ENCODE peak calls at places on chromosome 13, in six cellular contexts. U is heart left ventricle, P is neural progenitor cell, A is MG63, E is ovary, Z is mesendoderm. C is an unnamed sample.

GRCh38 chr13:24648271-24648670 is 31.9 kb upstream of the ATP12A start:
- DNase-seq in U (no peak), P (no peak), A (no peak), E (no peak), Z (no peak), C (no peak)

GRCh38 chr13:101144808-101145419 is 271.4 kb downstream of the NALCN start:
- DNase-seq in U (no peak), P (peak; percentile 72), A (no peak), E (no peak), Z (peak; percentile 48), C (no peak)

GRCh38 chr13:76764429-76764828 is 121.8 kb downstream of the KCTD12 start:
- DNase-seq in U (peak; percentile 84), P (no peak), A (peak; percentile 46), E (no peak), Z (peak; percentile 18), C (peak; percentile 75)

GRCh38 chr13:47474845-47475244 is 526.2 kb downstream of the SUCLA2 start:
- DNase-seq in U (no peak), P (no peak), A (no peak), E (no peak), Z (no peak), C (no peak)

GRCh38 chr13:102400619-102401125 is 1.2 kb downstream of the FGF14 start:
- DNase-seq in U (peak; percentile 18), P (peak; percentile 47), A (no peak), E (no peak), Z (peak; percentile 37), C (peak; percentile 56)

GRCh38 chr13:45331981-45332830 is 8.8 kb downstream of the TPT1 start:
- DNase-seq in U (no peak), P (no peak), A (peak; percentile 85), E (no peak), Z (no peak), C (no peak)

GRCh38 chr13:99590519-99591011 is 89.3 kb downstream of the TM9SF2 start:
- DNase-seq in U (no peak), P (no peak), A (peak; percentile 26), E (no peak), Z (no peak), C (no peak)

GRCh38 chr13:24149306-24150032 is 11.1 kb upstream of the SPATA13 start:
- DNase-seq in U (no peak), P (no peak), A (peak; percentile 32), E (no peak), Z (no peak), C (no peak)

GRCh38 chr13:36353001-36353400 is 6.8 kb upstream of the SPART start:
- DNase-seq in U (no peak), P (no peak), A (no peak), E (no peak), Z (no peak), C (no peak)

GRCh38 chr13:95485518-95486144 is 66.9 kb upstream of the CLDN10 start:
- DNase-seq in U (no peak), P (no peak), A (no peak), E (no peak), Z (no peak), C (no peak)

GRCh38 chr13:101751488-101751887 is 299.0 kb downstream of the ITGBL1 start:
- DNase-seq in U (no peak), P (no peak), A (no peak), E (no peak), Z (peak; percentile 78), C (no peak)

GRCh38 chr13:44243198-44243852 is 130.3 kb upstream of the SERP2 start:
- DNase-seq in U (peak; percentile 52), P (peak; percentile 59), A (no peak), E (no peak), Z (peak; percentile 92), C (peak; percentile 67)

GRCh38 chr13:112172017-112172416 is 105.1 kb downstream of the SOX1 start:
- DNase-seq in U (no peak), P (no peak), A (no peak), E (no peak), Z (no peak), C (no peak)

DNA sequence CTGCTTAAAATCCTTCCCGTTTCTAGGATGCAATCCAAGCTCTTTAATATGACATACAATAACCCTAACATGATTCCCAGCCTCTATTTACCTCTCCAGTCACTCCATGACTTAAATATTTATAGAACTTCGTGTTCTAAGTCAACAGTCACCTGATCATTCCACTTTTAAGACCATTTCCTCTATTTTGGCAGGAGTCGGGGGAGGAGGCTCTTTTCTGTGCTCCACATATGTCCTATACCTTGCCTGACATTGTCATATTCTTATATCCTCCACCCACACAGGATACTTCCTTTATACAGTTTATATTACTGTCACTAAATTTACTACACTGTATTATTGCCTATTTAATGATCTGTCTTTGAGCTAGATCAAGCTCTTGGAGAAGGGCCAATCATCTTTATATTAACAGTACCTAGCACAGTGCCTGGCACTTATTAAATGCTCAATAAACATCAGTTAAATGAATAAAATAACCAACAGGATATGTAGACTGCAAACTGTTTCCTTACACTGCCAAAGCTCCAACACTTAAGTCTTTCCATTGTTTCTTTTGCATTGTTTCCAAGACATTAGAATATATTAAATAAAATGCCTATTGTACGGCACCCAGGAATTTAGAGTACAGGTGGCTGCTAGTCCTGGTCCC is 2.7 kb downstream of the ARGLU1 start:
- DNase-seq in U (no peak), P (peak; percentile 28), A (no peak), E (no peak), Z (no peak), C (no peak)
- H3K4me3 ChIP-seq in U (peak overlapping the region; percentile 98), P (peak overlapping the region; percentile 79), A (peak overlapping the region; percentile 4), E (peak overlapping the region; percentile 85), Z (no peak overlapping the region), C (peak overlapping the region; percentile 82)

GRCh38 chr13:21641629-21642028 is 29.2 kb upstream of the FGF9 start:
- DNase-seq in U (no peak), P (no peak), A (no peak), E (no peak), Z (no peak), C (no peak)
- H3K4me3 ChIP-seq in U (no peak overlapping the region), P (no peak overlapping the region), A (no peak overlapping the region), E (no peak overlapping the region), Z (no peak overlapping the region), C (no peak overlapping the region)

GRCh38 chr13:75372923-75373841 is 108.8 kb downstream of the TBC1D4 start:
- DNase-seq in U (no peak), P (no peak), A (no peak), E (no peak), Z (no peak), C (no peak)
- H3K4me3 ChIP-seq in U (no peak overlapping the region), P (no peak overlapping the region), A (no peak overlapping the region), E (no peak overlapping the region), Z (no peak overlapping the region), C (peak overlapping the region; percentile 4)

GRCh38 chr13:98523455-98524102 is 53.3 kb downstream of the STK24 start:
- DNase-seq in U (no peak), P (no peak), A (no peak), E (no peak), Z (no peak), C (no peak)
- H3K4me3 ChIP-seq in U (no peak overlapping the region), P (no peak overlapping the region), A (no peak overlapping the region), E (no peak overlapping the region), Z (no peak overlapping the region), C (no peak overlapping the region)

GRCh38 chr13:50128406-50129048 is 113.3 kb downstream of the KCNRG start:
- DNase-seq in U (no peak), P (peak; percentile 58), A (no peak), E (no peak), Z (peak; percentile 49), C (no peak)

GRCh38 chr13:50129065-50129922 is 114.0 kb downstream of the KCNRG start:
- DNase-seq in U (no peak), P (peak; percentile 51), A (peak; percentile 25), E (no peak), Z (peak; percentile 47), C (peak; percentile 65)

GRCh38 chr13:50129923-50130685 is 114.9 kb downstream of the KCNRG start:
- DNase-seq in U (peak; percentile 52), P (peak; percentile 76), A (peak; percentile 70), E (no peak), Z (peak; percentile 57), C (peak; percentile 81)

GRCh38 chr13:50131998-50132936 is 117.0 kb downstream of the KCNRG start:
- DNase-seq in U (no peak), P (peak; percentile 75), A (no peak), E (no peak), Z (peak; percentile 63), C (no peak)

GRCh38 chr13:50130686-50131051 is 115.4 kb downstream of the KCNRG start:
- DNase-seq in U (peak; percentile 32), P (peak; percentile 69), A (peak; percentile 46), E (no peak), Z (no peak), C (peak; percentile 67)
- H3K4me3 ChIP-seq in U (peak overlapping the region; percentile 48), P (peak overlapping the region; percentile 44), A (peak overlapping the region; percentile 45), E (peak overlapping the region; percentile 26), Z (no peak overlapping the region), C (peak overlapping the region; percentile 77)

DNA sequence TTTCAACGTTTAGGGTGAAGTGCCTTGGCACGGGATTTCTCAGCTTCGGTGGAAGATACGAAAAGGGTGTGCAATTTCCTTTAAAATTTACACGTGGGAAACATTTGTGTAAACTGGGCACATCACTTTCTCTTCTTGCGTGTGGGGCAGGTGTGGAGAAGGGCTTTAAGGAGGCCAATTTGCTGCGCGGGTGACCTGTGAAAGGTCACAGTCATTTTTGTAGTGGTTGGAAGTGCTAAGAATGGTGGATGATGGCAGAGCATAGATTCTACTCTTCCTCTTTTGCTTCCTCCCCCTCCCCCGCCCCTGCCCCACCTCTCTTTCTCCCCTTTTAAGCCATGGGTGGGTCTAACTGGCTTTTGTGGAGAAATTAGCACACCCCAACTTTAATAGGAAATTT is 7.2 kb downstream of the SLITRK5 start:
- DNase-seq in U (no peak), P (no peak), A (no peak), E (no peak), Z (no peak), C (no peak)
- H3K4me3 ChIP-seq in U (peak overlapping the region; percentile 42), P (peak overlapping the region; percentile 55), A (peak overlapping the region; percentile 49), E (no peak overlapping the region), Z (peak overlapping the region; percentile 25), C (peak overlapping the region; percentile 53)